ENCODE peak calls at places on chromosomes 7 and 10, in eight cellular contexts. Z, E, C, R, B, Q, O and F are unnamed samples.

GRCh38 chr7:884191-885003 is 8.0 kb downstream of the GET4 start:
- DNase-seq in Q (no peak), Z (no peak), E (no peak), R (no peak), O (no peak), B (no peak), C (no peak), F (no peak)

GRCh38 chr10:102046095-102046494 is 9.9 kb downstream of the ARMH3 start:
- DNase-seq in O (no peak), Z (no peak), R (no peak), B (no peak), Q (no peak), E (no peak), C (no peak), F (no peak)

GRCh38 chr10:89147256-89147655 is 59.9 kb downstream of the CH25H start:
- DNase-seq in C (peak), E (no peak), R (no peak), Z (no peak), O (no peak), Q (no peak), B (no peak), F (no peak)

GRCh38 chr7:538764-539685 is 19.4 kb upstream of the PDGFA start:
- DNase-seq in Z (no peak), R (no peak), Q (no peak), B (no peak), E (no peak), C (peak), O (no peak), F (no peak)

GRCh38 chr7:93228302-93228701 is 2.0 kb upstream of the HEPACAM2 start:
- DNase-seq in Q (peak), O (peak), E (peak), R (no peak), C (peak), B (no peak), Z (peak), F (no peak)

GRCh38 chr10:11113156-11113555 is 95.5 kb downstream of the CELF2 start:
- DNase-seq in C (no peak), B (no peak), E (no peak), Z (no peak), R (no peak), O (no peak), Q (no peak), F (no peak)

GRCh38 chr10:67812007-67812406 is 26.0 kb downstream of the DNAJC12 start:
- DNase-seq in O (no peak), Q (no peak), Z (no peak), C (no peak), B (no peak), E (no peak), R (no peak), F (no peak)

GRCh38 chr10:11563936-11564335 is 47.5 kb downstream of the USP6NL start:
- DNase-seq in B (no peak), C (no peak), O (no peak), E (no peak), R (no peak), Q (no peak), Z (no peak), F (no peak)

GRCh38 chr7:50558380-50559051 is 6.7 kb downstream of the DDC start:
- DNase-seq in Q (no peak), Z (no peak), B (no peak), R (no peak), O (no peak), C (no peak), E (no peak), F (no peak)

GRCh38 chr7:143945423-143945822 is 9.2 kb upstream of the OR2F1 start:
- DNase-seq in B (no peak), E (no peak), Z (no peak), Q (no peak), C (no peak), R (no peak), O (no peak), F (no peak)

GRCh38 chr7:101880536-101881443 is 63.4 kb downstream of the CUX1 start:
- DNase-seq in R (no peak), E (no peak), O (peak), Z (no peak), C (peak), B (no peak), Q (no peak), F (no peak)

GRCh38 chr7:75642810-75643486 is 95.8 kb downstream of the HIP1 start:
- DNase-seq in Q (no peak), R (peak), Z (peak), C (peak), B (no peak), O (no peak), E (peak), F (no peak)

GRCh38 chr10:118511720-118512119 is 83.7 kb downstream of the PRLHR start:
- DNase-seq in O (no peak), R (no peak), Q (no peak), B (no peak), E (peak), Z (no peak), C (peak), F (no peak)

GRCh38 chr7:154910125-154910524 is 92.8 kb downstream of the PAXIP1 start:
- DNase-seq in O (no peak), C (no peak), B (no peak), E (no peak), Z (no peak), R (no peak), Q (no peak), F (no peak)

GRCh38 chr7:1974714-1975113 is 258.0 kb downstream of the MAD1L1 start:
- DNase-seq in R (no peak), Z (no peak), E (no peak), Q (no peak), C (no peak), B (peak), O (no peak), F (no peak)

GRCh38 chr10:85995791-85996190 is 370.8 kb downstream of the GRID1 start:
- DNase-seq in Q (peak), O (no peak), C (peak), B (no peak), Z (peak), R (no peak), E (peak), F (no peak)

GRCh38 chr10:22791655-22792054 is 77.3 kb upstream of the PIP4K2A start:
- DNase-seq in C (no peak), Z (no peak), B (no peak), E (no peak), O (no peak), Q (no peak), R (no peak), F (no peak)

GRCh38 chr7:115124409-115124939 is 202.6 kb downstream of the MDFIC start:
- DNase-seq in Z (no peak), E (no peak), R (no peak), O (no peak), Q (no peak), B (peak), C (no peak), F (no peak)

GRCh38 chr7:26052721-26053120 is 99.3 kb upstream of the NFE2L3 start:
- DNase-seq in B (no peak), Z (no peak), E (no peak), O (no peak), R (no peak), Q (no peak), C (peak), F (no peak)

GRCh38 chr10:72561745-72562166 is 64.1 kb downstream of the MICU1 start:
- DNase-seq in E (no peak), B (no peak), R (no peak), O (no peak), Z (no peak), C (no peak), Q (no peak), F (no peak)

GRCh38 chr10:103427866-103428265 is 24.3 kb downstream of the CALHM2 start:
- DNase-seq in B (no peak), O (no peak), Q (no peak), E (no peak), Z (no peak), R (no peak), C (no peak), F (no peak)

GRCh38 chr10:62614389-62615157 is 189.9 kb upstream of the ADO start:
- DNase-seq in Z (no peak), O (no peak), C (peak), B (no peak), E (peak), Q (no peak), R (no peak), F (no peak)

GRCh38 chr7:137978464-137979237 is 23.2 kb downstream of the CREB3L2 start:
- DNase-seq in R (no peak), Q (no peak), O (no peak), Z (peak), B (peak), C (peak), E (peak), F (no peak)

GRCh38 chr10:118721005-118721876 is 33.5 kb downstream of the CACUL1 start:
- DNase-seq in O (peak), C (peak), Z (peak), R (peak), E (peak), Q (peak), B (no peak), F (no peak)

GRCh38 chr10:126059101-126059826 is 162.9 kb downstream of the FANK1 start:
- DNase-seq in Q (no peak), O (no peak), R (no peak), B (no peak), Z (peak), E (no peak), C (peak), F (no peak)

GRCh38 chr7:45080958-45081669 is 7.7 kb downstream of the NACAD start:
- DNase-seq in Z (no peak), E (no peak), O (no peak), R (no peak), Q (no peak), C (no peak), B (no peak), F (no peak)

GRCh38 chr10:100928039-100928438 is 15.3 kb downstream of the SLF2 start:
- DNase-seq in Z (no peak), O (no peak), B (no peak), Q (no peak), R (no peak), C (no peak), E (no peak), F (no peak)

GRCh38 chr7:101589976-101590662 is 39.0 kb downstream of the MYL10 start:
- DNase-seq in R (no peak), B (no peak), O (no peak), Z (no peak), E (no peak), C (no peak), Q (no peak), F (no peak)

GRCh38 chr7:84271550-84271949 is 77.0 kb upstream of the SEMA3A start:
- DNase-seq in R (no peak), O (no peak), B (no peak), Q (no peak), C (no peak), E (peak), Z (no peak), F (no peak)

GRCh38 chr7:21253740-21254687 is 173.9 kb upstream of the SP4 start:
- DNase-seq in B (peak), E (peak), Q (peak), R (peak), Z (peak), O (peak), C (peak), F (peak)

GRCh38 chr7:27808626-27809025 is 68.7 kb downstream of the TAX1BP1 start:
- DNase-seq in B (no peak), C (peak), E (no peak), Z (peak), Q (no peak), O (no peak), R (no peak), F (no peak)

GRCh38 chr7:44634839-44635591 is 28.6 kb downstream of the OGDH start:
- DNase-seq in E (peak), R (no peak), Z (no peak), B (peak), Q (peak), O (no peak), C (no peak), F (no peak)

GRCh38 chr7:50164552-50165220 is 71.6 kb upstream of the ZPBP start:
- DNase-seq in Q (no peak), Z (no peak), E (no peak), B (no peak), R (no peak), O (no peak), C (no peak), F (no peak)

GRCh38 chr7:129821476-129821875 is 131.3 kb downstream of the UBE2H start:
- DNase-seq in Z (no peak), C (no peak), Q (no peak), B (no peak), E (no peak), O (no peak), R (no peak), F (no peak)